ENCODE peak calls at places on chromosomes 6 and 20, in nine cellular contexts. C is cardiac fibroblast; P is HEK293T; B is H1; V is T follicular helper cell; D is NCI-H446; Z is activated T-cell treated with anti-CD3 and anti-CD28 coated beads, Interleukin-2, amount 50 U/mL, for 48 hours; T is effector CD4-positive, alpha-beta T cell; J is activated naive CD8-positive, alpha-beta T cell treated with anti-CD3 and anti-CD28 coated beads, Interleukin-2, amount 10 ng/mL, durations not matched to agents 7 days and 5 days. N is an unnamed sample.

GRCh38 chr6:112362027-112362795 is 15.1 kb downstream of the RFPL4B start:
- DNase-seq in D (no peak), B (no peak), P (no peak), T (no peak), V (no peak), J (no peak), Z (no peak), C (no peak), N (no peak)

GRCh38 chr6:107704377-107705013 is 119.6 kb downstream of the SCML4 start:
- DNase-seq in J (no peak), C (peak), T (peak), B (no peak), Z (no peak), P (peak), V (no peak), D (peak), N (peak)

GRCh38 chr6:105573556-105573955 is 170.7 kb upstream of the PREP start:
- DNase-seq in Z (no peak), P (no peak), D (no peak), J (no peak), V (no peak), T (no peak), C (no peak), B (no peak), N (no peak)

GRCh38 chr6:34589140-34589539 is 33.0 kb upstream of the SPDEF start:
- DNase-seq in V (no peak), C (no peak), T (no peak), Z (no peak), B (no peak), P (no peak), J (no peak), D (no peak), N (no peak)

GRCh38 chr20:50354690-50355592 is 155.2 kb upstream of the PTPN1 start:
- DNase-seq in B (no peak), T (no peak), D (no peak), C (no peak), P (no peak), Z (no peak), V (no peak), J (no peak), N (no peak)

GRCh38 chr20:35171753-35172433 is at the start of gene PROCR:
- DNase-seq in D (peak), P (peak), C (peak), V (no peak), J (peak), T (no peak), Z (peak), B (no peak), N (peak)

GRCh38 chr6:139082370-139082769 is 52.5 kb upstream of the HECA start:
- DNase-seq in D (no peak), J (no peak), B (no peak), V (no peak), Z (no peak), T (no peak), C (no peak), P (no peak), N (no peak)

GRCh38 chr20:35643045-35643444 is 21.7 kb downstream of the CPNE1 start:
- DNase-seq in V (no peak), C (no peak), T (no peak), D (peak), P (no peak), Z (no peak), J (no peak), B (no peak), N (no peak)

GRCh38 chr20:37342231-37343177 is 3.4 kb upstream of the SRC start:
- DNase-seq in P (peak), Z (no peak), D (no peak), T (no peak), J (no peak), C (no peak), B (no peak), V (no peak), N (no peak)

GRCh38 chr20:47501117-47501482 is 587 bp upstream of the NCOA3 start:
- DNase-seq in J (no peak), T (no peak), B (no peak), V (no peak), P (no peak), C (peak), Z (no peak), D (no peak), N (no peak)

GRCh38 chr6:156809034-156809433 is 31.9 kb downstream of the ARID1B start:
- DNase-seq in V (no peak), T (no peak), D (no peak), B (no peak), P (no peak), C (peak), Z (no peak), J (no peak), N (peak)

GRCh38 chr6:18425218-18425617 is 38.1 kb downstream of the RNF144B start:
- DNase-seq in P (no peak), D (no peak), V (no peak), T (no peak), Z (no peak), B (no peak), C (no peak), J (no peak), N (no peak)

GRCh38 chr6:35267446-35267845 is 7.9 kb downstream of the ZNF76 start:
- DNase-seq in B (no peak), J (no peak), V (no peak), C (no peak), T (no peak), Z (no peak), P (no peak), D (no peak), N (no peak)

GRCh38 chr6:68069921-68070709 is 565.0 kb upstream of the ADGRB3 start:
- DNase-seq in D (peak), J (no peak), V (no peak), Z (no peak), P (no peak), C (peak), T (no peak), B (peak), N (no peak)

GRCh38 chr20:14700641-14700965 is 363.2 kb upstream of the FLRT3 start:
- DNase-seq in J (no peak), B (no peak), D (peak), T (no peak), Z (no peak), C (peak), P (no peak), V (no peak), N (peak)

GRCh38 chr20:63006611-63007471 is at the start of gene BHLHE23:
- DNase-seq in V (no peak), D (no peak), J (peak), P (peak), C (no peak), B (no peak), T (no peak), Z (peak), N (no peak)

GRCh38 chr6:692858-693736 is at the start of gene EXOC2:
- DNase-seq in Z (peak), V (peak), C (peak), D (peak), T (peak), J (peak), B (peak), P (peak), N (peak)

GRCh38 chr6:152223622-152224021 is 413.5 kb downstream of the SYNE1 start:
- DNase-seq in D (no peak), P (no peak), Z (no peak), T (no peak), V (no peak), J (no peak), C (no peak), B (no peak), N (no peak)

GRCh38 chr6:150056156-150056555 is 12.8 kb downstream of the ULBP3 start:
- DNase-seq in P (no peak), C (no peak), B (no peak), J (no peak), Z (no peak), T (no peak), V (no peak), D (no peak), N (no peak)